ENCODE peak calls at places on chromosomes 2 and 18, in seven cellular contexts. E is transverse colon; Z is skeletal muscle cell; T is HTR-8/SVneo; J is GM20000; N is activated CD4-positive, alpha-beta T cell treated with anti-CD3 and anti-CD28 coated beads for 24 hours; L is stomach. W is an unnamed sample.

GRCh38 chr2:158729873-158730620 is 65.1 kb upstream of the DAPL1 start:
- DNase-seq in E (no peak), Z (no peak), T (no peak), J (no peak), N (no peak), L (no peak), W (no peak)

GRCh38 chr2:200471928-200472645 is 37.8 kb downstream of the KCTD18 start:
- DNase-seq in E (no peak), Z (no peak), T (no peak), J (peak), N (no peak), L (no peak), W (no peak)

GRCh38 chr2:80461505-80462197 is 157.1 kb upstream of the LRRTM1 start:
- DNase-seq in E (no peak), Z (no peak), T (no peak), J (no peak), N (no peak), L (no peak), W (no peak)

GRCh38 chr18:32930695-32931301 is 158.0 kb upstream of the KLHL14 start:
- DNase-seq in E (no peak), Z (no peak), T (no peak), J (peak), N (no peak), L (no peak), W (peak)

GRCh38 chr18:58611471-58612131 is 17.3 kb downstream of the ALPK2 start:
- DNase-seq in E (no peak), Z (no peak), T (no peak), J (no peak), N (no peak), L (no peak), W (no peak)

GRCh38 chr2:127614731-127615130 is 31.2 kb upstream of the GPR17 start:
- DNase-seq in E (no peak), Z (no peak), T (no peak), J (no peak), N (no peak), L (peak), W (no peak)

GRCh38 chr2:197309369-197310231 is 980 bp downstream of the ANKRD44 start:
- DNase-seq in E (peak), Z (no peak), T (no peak), J (peak), N (no peak), L (peak), W (no peak)

GRCh38 chr2:7825591-7826312 is 856.1 kb upstream of the ID2 start:
- DNase-seq in E (no peak), Z (no peak), T (no peak), J (peak), N (peak), L (no peak), W (no peak)

GRCh38 chr2:20179755-20180594 is 45.0 kb downstream of the SDC1 start:
- DNase-seq in E (peak), Z (no peak), T (no peak), J (no peak), N (no peak), L (peak), W (no peak)

GRCh38 chr2:121880283-121880682 is 124.8 kb downstream of the TSN start:
- DNase-seq in E (no peak), Z (no peak), T (no peak), J (no peak), N (no peak), L (no peak), W (no peak)

GRCh38 chr2:104033399-104033798 is 820.5 kb upstream of the POU3F3 start:
- DNase-seq in E (no peak), Z (no peak), T (no peak), J (no peak), N (no peak), L (no peak), W (no peak)

GRCh38 chr2:7015007-7015950 is 98.1 kb downstream of the RNF144A start:
- DNase-seq in E (no peak), Z (no peak), T (no peak), J (no peak), N (no peak), L (no peak), W (no peak)

GRCh38 chr2:11073251-11073650 is 82.0 kb upstream of the SLC66A3 start:
- DNase-seq in E (peak), Z (no peak), T (no peak), J (no peak), N (no peak), L (peak), W (no peak)

GRCh38 chr18:55247032-55247431 is 287.8 kb upstream of the CCDC68 start:
- DNase-seq in E (no peak), Z (no peak), T (no peak), J (no peak), N (no peak), L (no peak), W (no peak)

GRCh38 chr2:56369316-56369715 is 185.5 kb downstream of the CCDC85A start:
- DNase-seq in E (no peak), Z (peak), T (peak), J (no peak), N (no peak), L (no peak), W (peak)

GRCh38 chr18:53991805-53992204 is 232.7 kb downstream of the MBD2 start:
- DNase-seq in E (no peak), Z (no peak), T (no peak), J (no peak), N (no peak), L (no peak), W (no peak)

W was measured in AG04449.